ENCODE peak calls at places on chromosomes 11 and 22, in seven cellular contexts. One of them, this sample, is unnamed.

GRCh38 chr11:69899957-69900821 is 81.0 kb upstream of the FGF3 start:
- DNase-seq in AG04450: no peak
- DNase-seq in kidney: peak
- DNase-seq in neuronal stem cell: no peak
- DNase-seq in psoas muscle: peak
- DNase-seq in mammary epithelial cell: no peak
- DNase-seq in cardiac muscle cell: no peak
- DNase-seq in this sample: no peak

GRCh38 chr22:40414306-40414705 is 43.9 kb downstream of the SGSM3 start:
- DNase-seq in AG04450: no peak
- DNase-seq in kidney: no peak
- DNase-seq in neuronal stem cell: no peak
- DNase-seq in psoas muscle: no peak
- DNase-seq in mammary epithelial cell: peak
- DNase-seq in cardiac muscle cell: no peak
- DNase-seq in this sample: no peak

GRCh38 chr22:46587492-46588278 is 32.5 kb upstream of the GRAMD4 start:
- DNase-seq in AG04450: no peak
- DNase-seq in kidney: peak
- DNase-seq in neuronal stem cell: no peak
- DNase-seq in psoas muscle: no peak
- DNase-seq in mammary epithelial cell: no peak
- DNase-seq in cardiac muscle cell: no peak
- DNase-seq in this sample: no peak

GRCh38 chr11:36389811-36390210 is 93.7 kb downstream of the PRR5L start:
- DNase-seq in AG04450: no peak
- DNase-seq in kidney: no peak
- DNase-seq in neuronal stem cell: no peak
- DNase-seq in psoas muscle: no peak
- DNase-seq in mammary epithelial cell: peak
- DNase-seq in cardiac muscle cell: no peak
- DNase-seq in this sample: no peak

GRCh38 chr11:111388431-111388830 is 9.4 kb upstream of the POU2AF1 start:
- DNase-seq in AG04450: no peak
- DNase-seq in kidney: no peak
- DNase-seq in neuronal stem cell: no peak
- DNase-seq in psoas muscle: no peak
- DNase-seq in mammary epithelial cell: no peak
- DNase-seq in cardiac muscle cell: no peak
- DNase-seq in this sample: peak

GRCh38 chr11:27848423-27848822 is 148.2 kb upstream of the BDNF start:
- DNase-seq in AG04450: no peak
- DNase-seq in kidney: no peak
- DNase-seq in neuronal stem cell: no peak
- DNase-seq in psoas muscle: no peak
- DNase-seq in mammary epithelial cell: no peak
- DNase-seq in cardiac muscle cell: no peak
- DNase-seq in this sample: no peak

GRCh38 chr11:112161012-112161411 is 2.9 kb downstream of the IL18 start:
- DNase-seq in AG04450: no peak
- DNase-seq in kidney: no peak
- DNase-seq in neuronal stem cell: no peak
- DNase-seq in psoas muscle: no peak
- DNase-seq in mammary epithelial cell: no peak
- DNase-seq in cardiac muscle cell: no peak
- DNase-seq in this sample: no peak

GRCh38 chr22:41524809-41525449 is 19.3 kb downstream of the POLR3H start:
- DNase-seq in AG04450: no peak
- DNase-seq in kidney: peak
- DNase-seq in neuronal stem cell: no peak
- DNase-seq in psoas muscle: peak
- DNase-seq in mammary epithelial cell: no peak
- DNase-seq in cardiac muscle cell: no peak
- DNase-seq in this sample: no peak

GRCh38 chr22:37176464-37177061 is 11.5 kb downstream of the C1QTNF6 start:
- DNase-seq in AG04450: no peak
- DNase-seq in kidney: peak
- DNase-seq in neuronal stem cell: no peak
- DNase-seq in psoas muscle: peak
- DNase-seq in mammary epithelial cell: no peak
- DNase-seq in cardiac muscle cell: no peak
- DNase-seq in this sample: no peak

GRCh38 chr11:19805346-19805745 is 92.7 kb downstream of the NAV2 start:
- DNase-seq in AG04450: no peak
- DNase-seq in kidney: no peak
- DNase-seq in neuronal stem cell: no peak
- DNase-seq in psoas muscle: no peak
- DNase-seq in mammary epithelial cell: no peak
- DNase-seq in cardiac muscle cell: no peak
- DNase-seq in this sample: no peak

GRCh38 chr11:19805827-19806226 is 93.2 kb downstream of the NAV2 start:
- DNase-seq in AG04450: no peak
- DNase-seq in kidney: no peak
- DNase-seq in neuronal stem cell: no peak
- DNase-seq in psoas muscle: no peak
- DNase-seq in mammary epithelial cell: no peak
- DNase-seq in cardiac muscle cell: no peak
- DNase-seq in this sample: no peak

GRCh38 chr11:19802773-19803293 is 90.2 kb downstream of the NAV2 start:
- DNase-seq in AG04450: no peak
- DNase-seq in kidney: no peak
- DNase-seq in neuronal stem cell: no peak
- DNase-seq in psoas muscle: no peak
- DNase-seq in mammary epithelial cell: no peak
- DNase-seq in cardiac muscle cell: no peak
- DNase-seq in this sample: no peak

GRCh38 chr11:19800714-19801519 is 88.3 kb downstream of the NAV2 start:
- DNase-seq in AG04450: no peak
- DNase-seq in kidney: no peak
- DNase-seq in neuronal stem cell: no peak
- DNase-seq in psoas muscle: no peak
- DNase-seq in mammary epithelial cell: peak
- DNase-seq in cardiac muscle cell: no peak
- DNase-seq in this sample: no peak

GRCh38 chr11:19803506-19803998 is 90.9 kb downstream of the NAV2 start:
- DNase-seq in AG04450: no peak
- DNase-seq in kidney: no peak
- DNase-seq in neuronal stem cell: no peak
- DNase-seq in psoas muscle: no peak
- DNase-seq in mammary epithelial cell: peak
- DNase-seq in cardiac muscle cell: no peak
- DNase-seq in this sample: no peak
- H3K27ac ChIP-seq in AG04450: no peak
- H3K27ac ChIP-seq in kidney: no peak
- H3K27ac ChIP-seq in neuronal stem cell: no peak
- H3K27ac ChIP-seq in psoas muscle: no peak
- H3K27ac ChIP-seq in mammary epithelial cell: no peak
- H3K27ac ChIP-seq in cardiac muscle cell: no peak
- H3K27ac ChIP-seq in this sample: no peak

GRCh38 chr11:104735013-104735412 is 163.2 kb downstream of the CASP12 start:
- DNase-seq in AG04450: no peak
- DNase-seq in kidney: no peak
- DNase-seq in neuronal stem cell: no peak
- DNase-seq in psoas muscle: no peak
- DNase-seq in mammary epithelial cell: no peak
- DNase-seq in cardiac muscle cell: no peak
- DNase-seq in this sample: no peak
- H3K27ac ChIP-seq in AG04450: no peak
- H3K27ac ChIP-seq in kidney: no peak
- H3K27ac ChIP-seq in neuronal stem cell: no peak
- H3K27ac ChIP-seq in psoas muscle: no peak
- H3K27ac ChIP-seq in mammary epithelial cell: no peak
- H3K27ac ChIP-seq in cardiac muscle cell: no peak
- H3K27ac ChIP-seq in this sample: no peak

GRCh38 chr11:11533751-11534150 is 88.1 kb downstream of the GALNT18 start:
- DNase-seq in AG04450: no peak
- DNase-seq in kidney: no peak
- DNase-seq in neuronal stem cell: no peak
- DNase-seq in psoas muscle: no peak
- DNase-seq in mammary epithelial cell: no peak
- DNase-seq in cardiac muscle cell: no peak
- DNase-seq in this sample: no peak
- H3K27ac ChIP-seq in AG04450: no peak
- H3K27ac ChIP-seq in kidney: no peak
- H3K27ac ChIP-seq in neuronal stem cell: no peak
- H3K27ac ChIP-seq in psoas muscle: no peak
- H3K27ac ChIP-seq in mammary epithelial cell: no peak
- H3K27ac ChIP-seq in cardiac muscle cell: no peak
- H3K27ac ChIP-seq in this sample: no peak

GRCh38 chr11:2564008-2564530 is 119.3 kb downstream of the KCNQ1 start:
- DNase-seq in AG04450: no peak
- DNase-seq in kidney: no peak
- DNase-seq in neuronal stem cell: no peak
- DNase-seq in psoas muscle: no peak
- DNase-seq in mammary epithelial cell: no peak
- DNase-seq in cardiac muscle cell: no peak
- DNase-seq in this sample: no peak
- H3K27ac ChIP-seq in AG04450: no peak
- H3K27ac ChIP-seq in kidney: no peak
- H3K27ac ChIP-seq in neuronal stem cell: no peak
- H3K27ac ChIP-seq in psoas muscle: no peak
- H3K27ac ChIP-seq in mammary epithelial cell: no peak
- H3K27ac ChIP-seq in cardiac muscle cell: no peak
- H3K27ac ChIP-seq in this sample: no peak

GRCh38 chr11:34305095-34305692 is 52.6 kb downstream of the ABTB2 start:
- DNase-seq in AG04450: no peak
- DNase-seq in kidney: no peak
- DNase-seq in neuronal stem cell: no peak
- DNase-seq in psoas muscle: no peak
- DNase-seq in mammary epithelial cell: no peak
- DNase-seq in cardiac muscle cell: no peak
- DNase-seq in this sample: no peak

GRCh38 chr11:34305780-34306179 is 52.0 kb downstream of the ABTB2 start:
- DNase-seq in AG04450: no peak
- DNase-seq in kidney: no peak
- DNase-seq in neuronal stem cell: no peak
- DNase-seq in psoas muscle: no peak
- DNase-seq in mammary epithelial cell: no peak
- DNase-seq in cardiac muscle cell: no peak
- DNase-seq in this sample: no peak

GRCh38 chr11:34300571-34301295 is 57.1 kb downstream of the ABTB2 start:
- DNase-seq in AG04450: no peak
- DNase-seq in kidney: no peak
- DNase-seq in neuronal stem cell: no peak
- DNase-seq in psoas muscle: no peak
- DNase-seq in mammary epithelial cell: no peak
- DNase-seq in cardiac muscle cell: no peak
- DNase-seq in this sample: no peak

GRCh38 chr11:34302046-34302921 is 55.5 kb downstream of the ABTB2 start:
- DNase-seq in AG04450: peak
- DNase-seq in kidney: no peak
- DNase-seq in neuronal stem cell: no peak
- DNase-seq in psoas muscle: no peak
- DNase-seq in mammary epithelial cell: peak
- DNase-seq in cardiac muscle cell: peak
- DNase-seq in this sample: no peak

GRCh38 chr11:34303028-34303427 is 54.8 kb downstream of the ABTB2 start:
- DNase-seq in AG04450: no peak
- DNase-seq in kidney: no peak
- DNase-seq in neuronal stem cell: no peak
- DNase-seq in psoas muscle: no peak
- DNase-seq in mammary epithelial cell: no peak
- DNase-seq in cardiac muscle cell: no peak
- DNase-seq in this sample: no peak
- H3K27ac ChIP-seq in AG04450: peak
- H3K27ac ChIP-seq in kidney: no peak
- H3K27ac ChIP-seq in neuronal stem cell: no peak
- H3K27ac ChIP-seq in psoas muscle: peak
- H3K27ac ChIP-seq in mammary epithelial cell: no peak
- H3K27ac ChIP-seq in cardiac muscle cell: peak
- H3K27ac ChIP-seq in this sample: no peak

GRCh38 chr11:121451178-121451981 is 734 bp upstream of the SORL1 start:
- DNase-seq in AG04450: no peak
- DNase-seq in kidney: peak
- DNase-seq in neuronal stem cell: no peak
- DNase-seq in psoas muscle: no peak
- DNase-seq in mammary epithelial cell: no peak
- DNase-seq in cardiac muscle cell: no peak
- DNase-seq in this sample: no peak

GRCh38 chr11:121451982-121452608 is at the start of gene SORL1:
- DNase-seq in AG04450: no peak
- DNase-seq in kidney: peak
- DNase-seq in neuronal stem cell: peak
- DNase-seq in psoas muscle: peak
- DNase-seq in mammary epithelial cell: peak
- DNase-seq in cardiac muscle cell: peak
- DNase-seq in this sample: peak

GRCh38 chr11:121449123-121449522 is 3.0 kb upstream of the SORL1 start:
- DNase-seq in AG04450: no peak
- DNase-seq in kidney: no peak
- DNase-seq in neuronal stem cell: no peak
- DNase-seq in psoas muscle: no peak
- DNase-seq in mammary epithelial cell: no peak
- DNase-seq in cardiac muscle cell: no peak
- DNase-seq in this sample: no peak

GRCh38 chr11:121449626-121450025 is 2.5 kb upstream of the SORL1 start:
- DNase-seq in AG04450: no peak
- DNase-seq in kidney: no peak
- DNase-seq in neuronal stem cell: no peak
- DNase-seq in psoas muscle: no peak
- DNase-seq in mammary epithelial cell: no peak
- DNase-seq in cardiac muscle cell: no peak
- DNase-seq in this sample: no peak

GRCh38 chr11:121450424-121450823 is 1.7 kb upstream of the SORL1 start:
- DNase-seq in AG04450: no peak
- DNase-seq in kidney: no peak
- DNase-seq in neuronal stem cell: no peak
- DNase-seq in psoas muscle: no peak
- DNase-seq in mammary epithelial cell: no peak
- DNase-seq in cardiac muscle cell: no peak
- DNase-seq in this sample: no peak
- H3K27ac ChIP-seq in AG04450: no peak
- H3K27ac ChIP-seq in kidney: peak
- H3K27ac ChIP-seq in neuronal stem cell: no peak
- H3K27ac ChIP-seq in psoas muscle: no peak
- H3K27ac ChIP-seq in mammary epithelial cell: no peak
- H3K27ac ChIP-seq in cardiac muscle cell: no peak
- H3K27ac ChIP-seq in this sample: no peak

GRCh38 chr11:12434255-12434654 is 56.9 kb downstream of the PARVA start:
- DNase-seq in AG04450: no peak
- DNase-seq in kidney: no peak
- DNase-seq in neuronal stem cell: no peak
- DNase-seq in psoas muscle: no peak
- DNase-seq in mammary epithelial cell: no peak
- DNase-seq in cardiac muscle cell: no peak
- DNase-seq in this sample: no peak
- H3K27ac ChIP-seq in AG04450: peak
- H3K27ac ChIP-seq in kidney: no peak
- H3K27ac ChIP-seq in neuronal stem cell: no peak
- H3K27ac ChIP-seq in psoas muscle: peak
- H3K27ac ChIP-seq in mammary epithelial cell: no peak
- H3K27ac ChIP-seq in cardiac muscle cell: peak
- H3K27ac ChIP-seq in this sample: no peak

GRCh38 chr11:74384641-74385040 is 13.6 kb downstream of the PGM2L1 start:
- DNase-seq in AG04450: no peak
- DNase-seq in kidney: no peak
- DNase-seq in neuronal stem cell: no peak
- DNase-seq in psoas muscle: no peak
- DNase-seq in mammary epithelial cell: no peak
- DNase-seq in cardiac muscle cell: no peak
- DNase-seq in this sample: no peak
- H3K27ac ChIP-seq in AG04450: no peak
- H3K27ac ChIP-seq in kidney: no peak
- H3K27ac ChIP-seq in neuronal stem cell: no peak
- H3K27ac ChIP-seq in psoas muscle: no peak
- H3K27ac ChIP-seq in mammary epithelial cell: no peak
- H3K27ac ChIP-seq in cardiac muscle cell: no peak
- H3K27ac ChIP-seq in this sample: no peak

GRCh38 chr11:133720951-133721350 is 124.4 kb downstream of the SPATA19 start:
- DNase-seq in AG04450: no peak
- DNase-seq in kidney: no peak
- DNase-seq in neuronal stem cell: no peak
- DNase-seq in psoas muscle: no peak
- DNase-seq in mammary epithelial cell: no peak
- DNase-seq in cardiac muscle cell: no peak
- DNase-seq in this sample: no peak
- H3K27ac ChIP-seq in AG04450: no peak
- H3K27ac ChIP-seq in kidney: no peak
- H3K27ac ChIP-seq in neuronal stem cell: no peak
- H3K27ac ChIP-seq in psoas muscle: no peak
- H3K27ac ChIP-seq in mammary epithelial cell: no peak
- H3K27ac ChIP-seq in cardiac muscle cell: no peak
- H3K27ac ChIP-seq in this sample: no peak